ENCODE peak calls at places on chromosome 6, in seven cellular contexts. One of them, this sample, is unnamed.

GRCh38 chr6:22737331-22737730 is 168.0 kb downstream of the HDGFL1 start:
- DNase-seq in endodermal cell: peak; percentile 91
- DNase-seq in heart left ventricle: peak; percentile 28
- DNase-seq in CD4-positive, alpha-beta T cell: no peak
- DNase-seq in heart right ventricle: peak; percentile 24
- DNase-seq in fibroblast of lung: peak; percentile 70
- DNase-seq in psoas muscle: peak; percentile 21
- DNase-seq in this sample: no peak

GRCh38 chr6:87817226-87817625 is 115.2 kb upstream of the AKIRIN2 start:
- DNase-seq in endodermal cell: no peak
- DNase-seq in heart left ventricle: no peak
- DNase-seq in CD4-positive, alpha-beta T cell: no peak
- DNase-seq in heart right ventricle: no peak
- DNase-seq in fibroblast of lung: no peak
- DNase-seq in psoas muscle: no peak
- DNase-seq in this sample: no peak

GRCh38 chr6:15255481-15256414 is 9.9 kb downstream of the JARID2 start:
- DNase-seq in endodermal cell: no peak
- DNase-seq in heart left ventricle: no peak
- DNase-seq in CD4-positive, alpha-beta T cell: no peak
- DNase-seq in heart right ventricle: no peak
- DNase-seq in fibroblast of lung: no peak
- DNase-seq in psoas muscle: no peak
- DNase-seq in this sample: no peak

GRCh38 chr6:27295301-27296079 is 16.6 kb downstream of the POM121L2 start:
- DNase-seq in endodermal cell: peak; percentile 82
- DNase-seq in heart left ventricle: no peak
- DNase-seq in CD4-positive, alpha-beta T cell: no peak
- DNase-seq in heart right ventricle: no peak
- DNase-seq in fibroblast of lung: peak; percentile 66
- DNase-seq in psoas muscle: no peak
- DNase-seq in this sample: no peak

GRCh38 chr6:168232989-168233874 is 86.3 kb downstream of the DACT2 start:
- DNase-seq in endodermal cell: peak; percentile 69
- DNase-seq in heart left ventricle: no peak
- DNase-seq in CD4-positive, alpha-beta T cell: no peak
- DNase-seq in heart right ventricle: no peak
- DNase-seq in fibroblast of lung: no peak
- DNase-seq in psoas muscle: no peak
- DNase-seq in this sample: no peak

GRCh38 chr6:54935739-54936138 is 89.2 kb downstream of the FAM83B start:
- DNase-seq in endodermal cell: no peak
- DNase-seq in heart left ventricle: no peak
- DNase-seq in CD4-positive, alpha-beta T cell: no peak
- DNase-seq in heart right ventricle: no peak
- DNase-seq in fibroblast of lung: peak; percentile 75
- DNase-seq in psoas muscle: no peak
- DNase-seq in this sample: peak; percentile 10

GRCh38 chr6:42428326-42429041 is 23.2 kb downstream of the TRERF1 start:
- DNase-seq in endodermal cell: no peak
- DNase-seq in heart left ventricle: peak; percentile 65
- DNase-seq in CD4-positive, alpha-beta T cell: no peak
- DNase-seq in heart right ventricle: peak; percentile 55
- DNase-seq in fibroblast of lung: peak; percentile 66
- DNase-seq in psoas muscle: peak; percentile 38
- DNase-seq in this sample: no peak

GRCh38 chr6:166341915-166342292 is 441 bp downstream of the SFT2D1 start:
- DNase-seq in endodermal cell: no peak
- DNase-seq in heart left ventricle: no peak
- DNase-seq in CD4-positive, alpha-beta T cell: no peak
- DNase-seq in heart right ventricle: no peak
- DNase-seq in fibroblast of lung: peak; percentile 16
- DNase-seq in psoas muscle: no peak
- DNase-seq in this sample: no peak

GRCh38 chr6:159884720-159885119 is 6.1 kb upstream of the MAS1 start:
- DNase-seq in endodermal cell: no peak
- DNase-seq in heart left ventricle: no peak
- DNase-seq in CD4-positive, alpha-beta T cell: no peak
- DNase-seq in heart right ventricle: no peak
- DNase-seq in fibroblast of lung: no peak
- DNase-seq in psoas muscle: no peak
- DNase-seq in this sample: no peak

GRCh38 chr6:26155066-26155925 is 68.1 kb downstream of the HFE start:
- DNase-seq in endodermal cell: peak; percentile 67
- DNase-seq in heart left ventricle: peak; percentile 61
- DNase-seq in CD4-positive, alpha-beta T cell: no peak
- DNase-seq in heart right ventricle: peak; percentile 53
- DNase-seq in fibroblast of lung: peak; percentile 23
- DNase-seq in psoas muscle: peak; percentile 58
- DNase-seq in this sample: no peak

GRCh38 chr6:3856576-3856975 is 7.4 kb downstream of the FAM50B start:
- DNase-seq in endodermal cell: no peak
- DNase-seq in heart left ventricle: no peak
- DNase-seq in CD4-positive, alpha-beta T cell: no peak
- DNase-seq in heart right ventricle: no peak
- DNase-seq in fibroblast of lung: no peak
- DNase-seq in psoas muscle: no peak
- DNase-seq in this sample: no peak

GRCh38 chr6:84767591-84768201 is 3.3 kb upstream of the TBX18 start:
- DNase-seq in endodermal cell: no peak
- DNase-seq in heart left ventricle: no peak
- DNase-seq in CD4-positive, alpha-beta T cell: no peak
- DNase-seq in heart right ventricle: no peak
- DNase-seq in fibroblast of lung: no peak
- DNase-seq in psoas muscle: no peak
- DNase-seq in this sample: no peak

GRCh38 chr6:12138377-12138776 is 126.3 kb downstream of the HIVEP1 start:
- DNase-seq in endodermal cell: no peak
- DNase-seq in heart left ventricle: no peak
- DNase-seq in CD4-positive, alpha-beta T cell: peak; percentile 37
- DNase-seq in heart right ventricle: no peak
- DNase-seq in fibroblast of lung: no peak
- DNase-seq in psoas muscle: no peak
- DNase-seq in this sample: no peak

GRCh38 chr6:4134841-4135664 is at the start of gene ECI2:
- DNase-seq in endodermal cell: no peak
- DNase-seq in heart left ventricle: peak; percentile 85
- DNase-seq in CD4-positive, alpha-beta T cell: peak; percentile 41
- DNase-seq in heart right ventricle: peak; percentile 68
- DNase-seq in fibroblast of lung: no peak
- DNase-seq in psoas muscle: peak; percentile 77
- DNase-seq in this sample: no peak

GRCh38 chr6:116572162-116572561 is 858 bp downstream of the RWDD1 start:
- DNase-seq in endodermal cell: no peak
- DNase-seq in heart left ventricle: peak; percentile 34
- DNase-seq in CD4-positive, alpha-beta T cell: no peak
- DNase-seq in heart right ventricle: peak; percentile 23
- DNase-seq in fibroblast of lung: peak; percentile 50
- DNase-seq in psoas muscle: peak; percentile 18
- DNase-seq in this sample: no peak

GRCh38 chr6:116570856-116571682 is at the start of gene RWDD1:
- DNase-seq in endodermal cell: peak; percentile 100
- DNase-seq in heart left ventricle: peak; percentile 100
- DNase-seq in CD4-positive, alpha-beta T cell: peak; percentile 97
- DNase-seq in heart right ventricle: peak; percentile 99
- DNase-seq in fibroblast of lung: peak; percentile 100
- DNase-seq in psoas muscle: peak; percentile 100
- DNase-seq in this sample: peak; percentile 96

GRCh38 chr6:116568111-116568510 is 3.2 kb upstream of the RWDD1 start:
- DNase-seq in endodermal cell: no peak
- DNase-seq in heart left ventricle: no peak
- DNase-seq in CD4-positive, alpha-beta T cell: no peak
- DNase-seq in heart right ventricle: no peak
- DNase-seq in fibroblast of lung: no peak
- DNase-seq in psoas muscle: no peak
- DNase-seq in this sample: no peak

GRCh38 chr6:116568851-116569755 is 2.2 kb upstream of the RWDD1 start:
- DNase-seq in endodermal cell: no peak
- DNase-seq in heart left ventricle: no peak
- DNase-seq in CD4-positive, alpha-beta T cell: no peak
- DNase-seq in heart right ventricle: no peak
- DNase-seq in fibroblast of lung: no peak
- DNase-seq in psoas muscle: no peak
- DNase-seq in this sample: no peak

DNA sequence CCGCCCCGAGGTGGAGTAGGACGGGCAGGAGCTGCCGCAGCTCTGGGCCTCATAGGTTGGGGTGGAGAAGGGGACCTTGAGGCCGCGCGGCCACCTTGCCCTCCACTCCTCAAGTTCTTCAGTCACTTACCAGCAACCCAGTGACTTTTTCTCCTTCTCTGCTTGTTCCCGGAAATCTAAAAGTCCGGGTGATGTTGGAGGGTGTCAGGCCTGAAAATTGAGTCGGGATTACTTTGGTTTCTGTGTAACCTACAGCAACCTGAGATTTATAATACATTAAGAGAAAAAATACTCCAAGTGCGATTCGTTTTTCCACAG is 338 bp downstream of the RWDD1 start:
- DNase-seq in endodermal cell: no peak
- DNase-seq in heart left ventricle: no peak
- DNase-seq in CD4-positive, alpha-beta T cell: no peak
- DNase-seq in heart right ventricle: no peak
- DNase-seq in fibroblast of lung: no peak
- DNase-seq in psoas muscle: no peak
- DNase-seq in this sample: no peak
- TF ChIP-seq CTCF in endodermal cell: no peak
- TF ChIP-seq CTCF in heart left ventricle: no peak
- TF ChIP-seq CTCF in CD4-positive, alpha-beta T cell: no peak
- TF ChIP-seq CTCF in heart right ventricle: no peak
- TF ChIP-seq CTCF in fibroblast of lung: no peak
- TF ChIP-seq CTCF in psoas muscle: no peak
- TF ChIP-seq CTCF in this sample: no peak

GRCh38 chr6:149938571-149939462 is 3.0 kb upstream of the ULBP2 start:
- DNase-seq in endodermal cell: peak; percentile 58
- DNase-seq in heart left ventricle: no peak
- DNase-seq in CD4-positive, alpha-beta T cell: no peak
- DNase-seq in heart right ventricle: no peak
- DNase-seq in fibroblast of lung: no peak
- DNase-seq in psoas muscle: no peak
- DNase-seq in this sample: no peak

GRCh38 chr6:149934249-149935156 is 7.3 kb upstream of the ULBP2 start:
- DNase-seq in endodermal cell: peak; percentile 78
- DNase-seq in heart left ventricle: peak; percentile 44
- DNase-seq in CD4-positive, alpha-beta T cell: peak; percentile 56
- DNase-seq in heart right ventricle: peak; percentile 55
- DNase-seq in fibroblast of lung: peak; percentile 82
- DNase-seq in psoas muscle: peak; percentile 38
- DNase-seq in this sample: no peak

GRCh38 chr6:149935668-149936067 is 6.1 kb upstream of the ULBP2 start:
- DNase-seq in endodermal cell: peak; percentile 33
- DNase-seq in heart left ventricle: no peak
- DNase-seq in CD4-positive, alpha-beta T cell: no peak
- DNase-seq in heart right ventricle: no peak
- DNase-seq in fibroblast of lung: no peak
- DNase-seq in psoas muscle: no peak
- DNase-seq in this sample: no peak

GRCh38 chr6:149935246-149935645 is 6.6 kb upstream of the ULBP2 start:
- DNase-seq in endodermal cell: peak; percentile 25
- DNase-seq in heart left ventricle: no peak
- DNase-seq in CD4-positive, alpha-beta T cell: no peak
- DNase-seq in heart right ventricle: no peak
- DNase-seq in fibroblast of lung: no peak
- DNase-seq in psoas muscle: no peak
- DNase-seq in this sample: no peak

DNA sequence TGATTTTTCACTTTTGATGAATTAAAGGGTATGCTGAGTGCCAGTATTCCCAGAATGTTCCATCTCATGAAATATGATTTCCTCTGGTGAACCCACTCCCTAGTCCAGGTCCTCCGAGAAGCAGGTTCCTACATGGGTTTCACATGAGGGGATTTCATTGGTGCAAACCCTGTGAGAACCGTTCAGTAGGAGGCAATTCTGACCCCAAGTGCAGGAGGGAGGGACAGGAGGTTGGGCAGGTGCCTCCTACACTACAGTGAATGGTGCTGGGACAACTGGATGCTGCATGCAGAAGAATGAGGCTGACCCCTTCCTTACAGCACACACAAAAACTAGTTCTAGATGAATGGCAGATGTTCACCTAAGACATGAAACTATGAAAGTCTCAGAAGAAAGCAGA is 5.1 kb upstream of the ULBP2 start:
- DNase-seq in endodermal cell: peak; percentile 17
- DNase-seq in heart left ventricle: no peak
- DNase-seq in CD4-positive, alpha-beta T cell: no peak
- DNase-seq in heart right ventricle: no peak
- DNase-seq in fibroblast of lung: no peak
- DNase-seq in psoas muscle: no peak
- DNase-seq in this sample: no peak
- H3K27me3 ChIP-seq in endodermal cell: peaks cover 100% of the 10 kb centered on the region
- H3K27me3 ChIP-seq in heart left ventricle: peaks cover 74% of the 10 kb centered on the region
- H3K27me3 ChIP-seq in CD4-positive, alpha-beta T cell: peaks cover 80% of the 10 kb centered on the region
- H3K27me3 ChIP-seq in heart right ventricle: peaks cover 92% of the 10 kb centered on the region
- H3K27me3 ChIP-seq in fibroblast of lung: peaks cover 31% of the 10 kb centered on the region
- H3K27me3 ChIP-seq in psoas muscle: peaks cover 32% of the 10 kb centered on the region
- H3K27me3 ChIP-seq in this sample: peaks cover 20% of the 10 kb centered on the region

GRCh38 chr6:39765508-39766065 is 26.6 kb upstream of the DAAM2 start:
- DNase-seq in endodermal cell: no peak
- DNase-seq in heart left ventricle: no peak
- DNase-seq in CD4-positive, alpha-beta T cell: no peak
- DNase-seq in heart right ventricle: no peak
- DNase-seq in fibroblast of lung: no peak
- DNase-seq in psoas muscle: no peak
- DNase-seq in this sample: no peak

GRCh38 chr6:39772559-39773283 is 19.5 kb upstream of the DAAM2 start:
- DNase-seq in endodermal cell: no peak
- DNase-seq in heart left ventricle: no peak
- DNase-seq in CD4-positive, alpha-beta T cell: no peak
- DNase-seq in heart right ventricle: no peak
- DNase-seq in fibroblast of lung: no peak
- DNase-seq in psoas muscle: no peak
- DNase-seq in this sample: peak; percentile 86

GRCh38 chr6:39769012-39769411 is 23.2 kb upstream of the DAAM2 start:
- DNase-seq in endodermal cell: no peak
- DNase-seq in heart left ventricle: no peak
- DNase-seq in CD4-positive, alpha-beta T cell: no peak
- DNase-seq in heart right ventricle: no peak
- DNase-seq in fibroblast of lung: no peak
- DNase-seq in psoas muscle: no peak
- DNase-seq in this sample: no peak

GRCh38 chr6:39770476-39770875 is 21.7 kb upstream of the DAAM2 start:
- DNase-seq in endodermal cell: no peak
- DNase-seq in heart left ventricle: no peak
- DNase-seq in CD4-positive, alpha-beta T cell: no peak
- DNase-seq in heart right ventricle: no peak
- DNase-seq in fibroblast of lung: no peak
- DNase-seq in psoas muscle: no peak
- DNase-seq in this sample: no peak
- TF ChIP-seq CTCF in endodermal cell: no peak
- TF ChIP-seq CTCF in heart left ventricle: no peak
- TF ChIP-seq CTCF in CD4-positive, alpha-beta T cell: no peak
- TF ChIP-seq CTCF in heart right ventricle: no peak
- TF ChIP-seq CTCF in fibroblast of lung: no peak
- TF ChIP-seq CTCF in psoas muscle: no peak
- TF ChIP-seq CTCF in this sample: no peak

DNA sequence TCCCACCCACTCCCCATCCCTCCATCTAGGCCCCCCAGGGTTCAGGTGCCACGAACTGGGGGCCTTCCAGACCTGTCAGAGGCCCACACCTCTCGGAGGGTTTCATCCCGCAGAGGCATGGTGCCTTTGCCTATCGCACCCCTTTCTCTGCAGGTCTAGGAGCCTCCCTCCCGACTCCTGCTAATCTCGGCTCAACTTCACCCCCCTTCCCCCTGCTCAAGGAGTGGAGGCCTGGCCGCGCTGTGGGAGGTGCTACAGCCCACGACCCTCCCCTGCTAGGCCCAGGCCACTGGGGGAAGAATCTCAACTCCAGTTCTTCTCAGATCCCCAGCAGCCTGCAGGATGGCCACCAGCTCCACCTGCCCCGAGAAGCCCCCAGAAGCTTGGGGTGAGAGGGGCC is at the start of gene TULP1:
- DNase-seq in endodermal cell: peak; percentile 64
- DNase-seq in heart left ventricle: no peak
- DNase-seq in CD4-positive, alpha-beta T cell: no peak
- DNase-seq in heart right ventricle: no peak
- DNase-seq in fibroblast of lung: no peak
- DNase-seq in psoas muscle: no peak
- DNase-seq in this sample: no peak
- H3K27me3 ChIP-seq in endodermal cell: no peaks in the 10 kb centered on the region
- H3K27me3 ChIP-seq in heart left ventricle: peaks cover 10% of the 10 kb centered on the region
- H3K27me3 ChIP-seq in CD4-positive, alpha-beta T cell: peaks cover 17% of the 10 kb centered on the region
- H3K27me3 ChIP-seq in heart right ventricle: peaks cover 42% of the 10 kb centered on the region
- H3K27me3 ChIP-seq in fibroblast of lung: peaks cover 28% of the 10 kb centered on the region
- H3K27me3 ChIP-seq in psoas muscle: peaks cover 4% of the 10 kb centered on the region
- H3K27me3 ChIP-seq in this sample: peaks cover 19% of the 10 kb centered on the region